ENCODE peak calls at places on chromosomes 16 and 17, in five cellular contexts. Q is HepG2, H is GM12878, F is K562, N is A549. J is an unnamed sample.

GRCh38 chr17:54861469-54861983 is 39.1 kb upstream of the TOM1L1 start:
- DNase-seq in N (no peak), F (no peak), Q (no peak), H (no peak), J (no peak)

GRCh38 chr16:50056226-50056625 is 9.5 kb upstream of the HEATR3 start:
- DNase-seq in Q (no peak), H (no peak), F (no peak), N (no peak), J (no peak)

GRCh38 chr17:66165537-66166123 is 26.3 kb downstream of the CEP112 start:
- DNase-seq in Q (peak; percentile 67), N (peak; percentile 72), F (peak; percentile 61), H (peak; percentile 5), J (peak; percentile 60)

GRCh38 chr16:17387226-17387625 is 83.5 kb downstream of the XYLT1 start:
- DNase-seq in H (no peak), F (no peak), N (no peak), Q (no peak), J (no peak)

GRCh38 chr16:49588729-49589384 is 215.3 kb downstream of the C16orf78 start:
- DNase-seq in N (peak; percentile 22), Q (no peak), H (no peak), F (peak; percentile 4), J (no peak)

GRCh38 chr16:55842369-55843104 is 9.6 kb upstream of the CES1 start:
- DNase-seq in N (peak; percentile 64), F (peak; percentile 59), Q (peak; percentile 56), H (no peak), J (peak; percentile 76)

GRCh38 chr16:79997257-79997656 is 396.7 kb upstream of the MAF start:
- DNase-seq in H (no peak), N (peak; percentile 29), F (peak; percentile 69), Q (peak; percentile 19), J (peak; percentile 22)

GRCh38 chr17:38416840-38417209 is 11.4 kb upstream of the ARHGAP23 start:
- DNase-seq in H (no peak), N (no peak), Q (no peak), F (peak; percentile 20), J (peak; percentile 94)

GRCh38 chr17:66056148-66056547 is 135.8 kb downstream of the CEP112 start:
- DNase-seq in H (no peak), Q (no peak), F (no peak), N (no peak), J (no peak)

GRCh38 chr16:67537636-67538591 is 9.3 kb downstream of the RIPOR1 start:
- DNase-seq in Q (no peak), H (no peak), F (no peak), N (no peak), J (peak; percentile 59)

GRCh38 chr17:17236295-17237025 is 508 bp downstream of the FLCN start:
- DNase-seq in N (peak; percentile 36), F (peak; percentile 64), H (no peak), Q (peak; percentile 50), J (peak; percentile 33)

GRCh38 chr17:37388266-37388665 is 12.5 kb downstream of the C17orf78 start:
- DNase-seq in F (no peak), H (no peak), Q (no peak), N (no peak), J (no peak)

GRCh38 chr16:75535901-75536300 is at the start of gene CHST5:
- DNase-seq in H (no peak), N (no peak), Q (no peak), F (no peak), J (no peak)

GRCh38 chr16:55571191-55571897 is 4.9 kb downstream of the CAPNS2 start:
- DNase-seq in N (no peak), H (no peak), F (peak; percentile 65), Q (peak; percentile 90), J (no peak)

GRCh38 chr17:82247856-82248671 is 19.2 kb downstream of the SLC16A3 start:
- DNase-seq in N (no peak), Q (no peak), F (no peak), H (no peak), J (no peak)

GRCh38 chr16:11768850-11769249 is 26.2 kb upstream of the TXNDC11 start:
- DNase-seq in Q (no peak), F (no peak), H (peak; percentile 58), N (no peak), J (peak; percentile 48)

GRCh38 chr17:63423963-63424362 is 22.1 kb downstream of the CYB561 start:
- DNase-seq in F (no peak), Q (no peak), N (no peak), H (no peak), J (no peak)

DNA sequence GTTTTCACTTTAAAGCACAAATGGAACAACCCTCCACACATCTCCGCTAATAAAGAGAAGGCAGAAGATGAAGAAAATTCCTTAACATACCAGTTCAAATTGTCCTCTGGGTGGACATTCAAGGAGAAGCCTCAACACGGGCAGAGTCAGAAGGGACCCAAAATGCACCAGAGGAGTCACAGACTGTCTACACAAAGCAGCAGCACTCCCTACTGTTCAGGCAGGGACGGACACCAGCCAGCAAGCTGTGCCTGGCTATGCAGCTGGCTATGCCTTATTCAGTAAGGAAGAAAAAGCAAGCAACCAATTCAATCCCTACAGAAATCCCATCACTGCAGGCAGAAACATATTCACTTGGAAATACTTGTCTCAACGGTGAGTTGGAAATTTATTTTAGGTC is 8.1 kb downstream of the DNAJC7 start:
- DNase-seq in Q (peak; percentile 33), F (no peak), H (no peak), N (peak; percentile 51), J (peak; percentile 30)
- TF ChIP-seq MYC in Q (no peak), F (no peak), H (no peak), N (no peak), J (no peak)

DNA sequence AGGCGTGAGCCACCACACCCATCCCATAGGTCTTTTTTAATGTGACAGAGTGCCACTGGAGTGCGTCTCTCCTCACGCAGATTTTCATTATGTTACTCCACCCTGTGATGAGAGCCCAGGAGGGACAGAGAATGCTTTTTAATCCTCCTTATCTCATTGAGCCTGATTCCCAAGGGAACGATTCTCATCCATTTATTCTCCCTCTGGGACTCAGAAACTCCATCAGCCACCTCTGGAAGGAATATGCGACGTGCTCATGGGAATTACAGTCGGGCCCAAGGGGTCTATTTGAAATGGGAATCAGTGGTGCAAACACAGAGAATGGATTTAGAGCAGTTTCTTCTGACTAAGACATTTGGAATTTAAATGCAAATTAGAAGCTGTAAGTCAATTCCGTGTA is 155.9 kb upstream of the HSBP1 start:
- DNase-seq in N (no peak), H (no peak), F (no peak), Q (no peak), J (no peak)
- TF ChIP-seq MAX in N (no peak), H (no peak), F (no peak), Q (no peak), J (no peak)

GRCh38 chr17:57366558-57367351 is 110.4 kb downstream of the MSI2 start:
- DNase-seq in F (peak; percentile 75), H (no peak), N (peak; percentile 62), Q (peak; percentile 75), J (no peak)
- TF ChIP-seq MYC in F (no peak), H (no peak), N (no peak), Q (no peak), J (no peak)

GRCh38 chr17:78257810-78258322 is 26.4 kb downstream of the TMEM235 start:
- DNase-seq in N (no peak), H (no peak), Q (no peak), F (peak; percentile 59), J (peak; percentile 67)
- TF ChIP-seq MAX in N (no peak), H (no peak), Q (no peak), F (no peak), J (no peak)

GRCh38 chr16:85173077-85173980 is 61.1 kb upstream of the CIBAR2 start:
- DNase-seq in Q (no peak), H (no peak), F (peak; percentile 86), N (peak; percentile 67), J (no peak)
- TF ChIP-seq MYC in Q (no peak), H (no peak), F (peak; percentile 46), N (no peak), J (no peak)

DNA sequence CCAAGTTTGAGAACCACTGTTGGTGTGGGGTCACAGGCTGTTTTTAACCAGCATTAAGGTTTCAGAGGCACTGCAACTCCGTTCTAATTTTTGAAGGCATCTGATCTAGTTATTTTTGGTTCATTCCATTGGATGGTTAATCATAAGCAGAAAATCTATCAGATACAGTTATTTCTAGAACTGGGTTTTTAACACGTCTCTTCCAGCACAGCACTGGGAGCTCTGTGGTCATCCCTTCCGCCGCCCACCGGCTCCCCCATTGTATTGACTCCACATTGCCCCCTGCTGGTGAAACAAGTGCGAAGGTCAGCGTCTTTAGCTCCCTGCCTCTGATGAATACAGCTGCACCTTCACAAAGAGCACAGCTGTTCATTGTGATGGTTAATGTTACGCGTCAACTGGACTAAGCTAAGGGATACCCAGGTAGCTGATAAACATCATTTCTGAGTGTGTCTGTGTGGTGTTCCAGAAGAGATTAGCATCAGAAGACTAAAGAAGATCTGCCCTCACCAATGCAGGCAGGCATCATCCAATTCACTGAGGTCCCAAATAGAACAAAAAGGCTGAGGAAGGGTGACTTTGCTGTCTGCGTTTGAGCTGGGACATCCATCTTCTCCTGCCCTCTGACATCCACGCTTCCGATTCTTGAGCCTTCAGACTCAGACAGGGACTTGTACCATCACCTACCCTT is 8.5 kb downstream of the CCL18 start:
- DNase-seq in H (peak; percentile 69), N (peak; percentile 52), Q (peak; percentile 52), F (peak; percentile 78), J (peak; percentile 81)
- TF ChIP-seq MAX in H (no peak), N (no peak), Q (no peak), F (no peak), J (no peak)

DNA sequence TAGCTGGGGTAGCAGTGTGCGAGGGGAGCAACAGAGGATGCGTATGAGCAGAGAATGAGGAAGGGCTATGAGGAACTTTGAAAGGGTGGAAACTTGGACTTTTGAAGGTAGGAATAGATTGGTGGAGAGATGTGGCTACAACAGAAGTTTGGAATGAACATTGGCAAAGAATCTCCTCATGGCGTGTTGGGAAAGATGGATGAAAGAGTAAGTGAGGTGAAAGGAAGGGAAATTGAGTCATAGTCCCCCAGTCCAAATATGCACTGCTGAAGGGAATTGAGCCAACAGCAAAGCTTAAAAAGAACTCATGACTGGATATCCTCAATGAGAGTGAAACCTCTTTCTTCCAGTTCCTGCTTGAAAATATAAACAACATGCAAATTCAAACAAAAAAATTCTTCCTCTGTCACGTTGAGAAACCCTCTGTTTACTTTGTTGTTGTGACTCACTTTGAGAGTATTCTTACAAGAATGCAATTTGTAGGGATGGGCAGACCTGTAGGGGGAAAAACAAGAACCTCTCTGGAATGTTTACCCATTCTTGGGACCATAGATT is 313.2 kb upstream of the KCNJ16 start:
- DNase-seq in F (no peak), Q (peak; percentile 9), N (peak; percentile 96), H (no peak), J (no peak)
- TF ChIP-seq MYC in F (no peak), Q (no peak), N (peak; percentile 24), H (no peak), J (no peak)

DNA sequence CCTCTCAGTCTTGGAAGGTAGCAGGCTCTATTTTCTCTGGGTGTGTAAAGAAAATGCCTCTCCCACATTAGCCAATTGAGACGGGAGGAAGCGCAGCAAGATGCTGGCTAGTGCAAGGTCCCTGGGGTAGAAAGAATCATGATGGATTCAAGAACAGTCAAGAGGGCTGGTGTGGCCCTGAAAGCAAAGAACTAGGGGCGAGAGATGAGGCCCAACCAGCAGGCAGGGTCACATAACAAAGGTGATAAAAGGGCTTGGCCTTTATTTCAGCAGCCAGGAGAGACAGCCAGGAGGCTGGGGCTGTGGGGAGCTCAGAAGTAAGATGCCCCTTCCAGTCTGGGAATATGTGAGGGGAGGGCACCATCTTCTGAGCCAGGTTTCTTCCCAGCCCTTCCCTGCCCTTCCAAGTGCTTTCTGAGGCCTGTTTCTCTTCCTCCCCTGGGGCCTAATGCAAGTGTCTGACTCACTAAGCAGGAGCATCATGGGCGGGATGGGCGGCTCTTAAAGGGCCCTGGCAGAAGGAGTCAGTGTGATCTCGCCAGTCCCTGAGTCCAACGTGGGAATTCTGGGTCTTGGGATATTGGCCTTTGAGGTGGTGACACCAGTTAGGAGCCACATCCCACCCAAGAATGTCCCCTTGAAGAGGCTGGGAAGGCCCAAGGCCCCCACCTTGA is 3.9 kb upstream of the NLRC5 start:
- DNase-seq in F (no peak), H (no peak), N (peak; percentile 75), Q (no peak), J (peak; percentile 84)
- TF ChIP-seq MAX in F (no peak), H (no peak), N (peak; percentile 35), Q (no peak), J (no peak)

J was measured in NB4.